ENCODE peak calls at places on chromosomes 6 and 20, in seven cellular contexts. I is activated CD8-positive, alpha-beta memory T cell treated with anti-CD3 and anti-CD28 coated beads for 24 hours; X is NCI-H748 treated with DMSO at 0.1 percent for 48 hours; N is MV-4-11; J is NCI-H510A treated with DMSO at 0.1 percent for 48 hours; R is colonic mucosa; M is OCI-M1. D is an unnamed sample.

GRCh38 chr20:25128649-25129048 is 46.7 kb upstream of the VSX1 start:
- DNase-seq in I (no peak), X (no peak), N (no peak), J (no peak), R (no peak), M (no peak), D (no peak)

GRCh38 chr6:35327349-35328027 is 14.9 kb upstream of the PPARD start:
- DNase-seq in I (peak), X (peak), N (peak), J (peak), R (peak), M (peak), D (peak)

GRCh38 chr20:36421641-36422040 is 115.5 kb downstream of the DLGAP4 start:
- DNase-seq in I (no peak), X (no peak), N (no peak), J (no peak), R (no peak), M (no peak), D (no peak)

GRCh38 chr20:34180460-34181108 is 60.6 kb upstream of the ASIP start:
- DNase-seq in I (no peak), X (no peak), N (no peak), J (no peak), R (no peak), M (no peak), D (no peak)

GRCh38 chr6:56887086-56887485 is 67.8 kb upstream of the BEND6 start:
- DNase-seq in I (no peak), X (no peak), N (no peak), J (no peak), R (no peak), M (no peak), D (no peak)

GRCh38 chr6:56220078-56220477 is 27.3 kb downstream of the COL21A1 start:
- DNase-seq in I (no peak), X (no peak), N (no peak), J (no peak), R (no peak), M (no peak), D (no peak)

GRCh38 chr20:23152902-23153301 is 66.8 kb upstream of the CD93 start:
- DNase-seq in I (no peak), X (no peak), N (no peak), J (no peak), R (no peak), M (no peak), D (no peak)

GRCh38 chr6:157831018-157831369 is 7.9 kb downstream of the SNX9 start:
- DNase-seq in I (no peak), X (no peak), N (no peak), J (no peak), R (no peak), M (no peak), D (no peak)

GRCh38 chr20:56289652-56290051 is 41.1 kb downstream of the MC3R start:
- DNase-seq in I (no peak), X (no peak), N (no peak), J (no peak), R (no peak), M (no peak), D (no peak)

GRCh38 chr20:58978351-58979190 is 2.5 kb upstream of the NELFCD start:
- DNase-seq in I (peak), X (no peak), N (no peak), J (no peak), R (no peak), M (no peak), D (no peak)

GRCh38 chr6:36350082-36350481 is 13.4 kb upstream of the BNIP5 start:
- DNase-seq in I (no peak), X (no peak), N (no peak), J (peak), R (no peak), M (no peak), D (no peak)

GRCh38 chr20:32596681-32597252 is 11.6 kb upstream of the NOL4L start:
- DNase-seq in I (no peak), X (no peak), N (no peak), J (no peak), R (no peak), M (no peak), D (no peak)

GRCh38 chr6:83430606-83431544 is at the start of gene ME1:
- DNase-seq in I (peak), X (no peak), N (peak), J (peak), R (peak), M (no peak), D (peak)

GRCh38 chr6:75234126-75234865 is 9.3 kb downstream of the COX7A2 start:
- DNase-seq in I (no peak), X (no peak), N (no peak), J (no peak), R (no peak), M (no peak), D (no peak)